ENCODE peak calls at places on chromosomes 6 and 20, in eight cellular contexts. R is fibroblast of lung, Q is PC-9, J is right atrium auricular region, M is H9, U is tibial nerve, V is spleen, B is transverse colon. Y is an unnamed sample.
A peak's percentile ranks its signal among the peaks of the same experiment; 100 is the strongest.

GRCh38 chr20:62269871-62270270 is 31.6 kb downstream of the OSBPL2 start:
- DNase-seq in R (no peak), Q (no peak), V (no peak), U (no peak), J (no peak), M (no peak), B (no peak), Y (no peak)

GRCh38 chr20:4592316-4593148 is 129.2 kb upstream of the PRND start:
- DNase-seq in B (peak; percentile 38), V (peak; percentile 84), U (no peak), Q (peak; percentile 67), J (no peak), M (peak; percentile 69), R (peak; percentile 31), Y (no peak)

GRCh38 chr6:134464690-134465411 is 146.9 kb upstream of the SGK1 start:
- DNase-seq in Q (peak; percentile 33), J (no peak), R (peak; percentile 97), U (no peak), V (no peak), M (no peak), B (no peak), Y (no peak)

GRCh38 chr20:48682529-48683385 is 145.0 kb downstream of the PREX1 start:
- DNase-seq in M (peak; percentile 76), Q (peak; percentile 75), V (peak; percentile 76), J (peak; percentile 79), R (peak; percentile 94), B (peak; percentile 89), U (peak; percentile 57), Y (peak; percentile 85)

GRCh38 chr6:73528897-73529296 is 8.1 kb upstream of the EEF1A1 start:
- DNase-seq in U (no peak), M (no peak), V (peak; percentile 9), B (no peak), R (no peak), J (peak; percentile 42), Q (no peak), Y (no peak)

GRCh38 chr20:10699941-10700340 is 26.1 kb upstream of the JAG1 start:
- DNase-seq in M (no peak), J (no peak), V (no peak), Q (no peak), U (no peak), R (no peak), B (peak; percentile 46), Y (no peak)

GRCh38 chr6:69937402-69938131 is 71.2 kb downstream of the COL19A1 start:
- DNase-seq in B (no peak), J (no peak), M (no peak), Q (no peak), R (no peak), V (no peak), U (no peak), Y (no peak)

GRCh38 chr20:1437222-1437904 is 29.3 kb downstream of the NSFL1C start:
- DNase-seq in U (peak; percentile 49), M (peak; percentile 79), J (peak; percentile 78), Q (peak; percentile 75), V (peak; percentile 95), R (peak; percentile 70), B (peak; percentile 80), Y (no peak)

GRCh38 chr6:37860226-37860839 is 40.8 kb downstream of the ZFAND3 start:
- DNase-seq in M (no peak), R (peak; percentile 49), Q (peak; percentile 12), U (peak; percentile 78), B (no peak), J (no peak), V (no peak), Y (no peak)

GRCh38 chr20:42641886-42642285 is 547.8 kb downstream of the PTPRT start:
- DNase-seq in U (no peak), B (no peak), Q (no peak), M (no peak), J (no peak), V (no peak), R (no peak), Y (no peak)

GRCh38 chr6:83872386-83873118 is 13.1 kb downstream of the CYB5R4 start:
- DNase-seq in V (no peak), Q (no peak), B (no peak), U (no peak), J (no peak), R (peak; percentile 23), M (no peak), Y (no peak)

GRCh38 chr6:158752613-158753012 is 66.6 kb downstream of the EZR start:
- DNase-seq in M (no peak), V (no peak), B (no peak), U (no peak), Q (no peak), R (peak; percentile 21), J (no peak), Y (no peak)

GRCh38 chr6:105278035-105278434 is 98.2 kb upstream of the POPDC3 start:
- DNase-seq in Q (no peak), V (no peak), B (no peak), U (no peak), M (no peak), R (no peak), J (no peak), Y (no peak)

GRCh38 chr6:26087284-26088115 is at the start of gene HFE:
- DNase-seq in M (peak; percentile 59), J (peak; percentile 64), R (peak; percentile 63), V (peak; percentile 87), U (peak; percentile 39), Q (peak; percentile 56), B (peak; percentile 57), Y (no peak)

GRCh38 chr6:156977527-156978291 is 200.5 kb downstream of the ARID1B start:
- DNase-seq in Q (no peak), V (no peak), M (no peak), B (no peak), J (no peak), U (peak; percentile 56), R (peak; percentile 53), Y (no peak)

GRCh38 chr6:19712012-19712688 is 125.0 kb upstream of the ID4 start:
- DNase-seq in V (no peak), U (no peak), M (peak; percentile 41), B (no peak), Q (no peak), J (no peak), R (no peak), Y (no peak)

GRCh38 chr20:34390769-34391447 is 27.8 kb downstream of the ITCH start:
- DNase-seq in B (peak; percentile 43), U (peak; percentile 9), J (peak; percentile 60), M (no peak), V (no peak), Q (peak; percentile 96), R (peak; percentile 90), Y (no peak)

GRCh38 chr20:34388678-34389077 is 25.6 kb downstream of the ITCH start:
- DNase-seq in U (no peak), B (no peak), J (no peak), Q (no peak), R (no peak), V (no peak), M (no peak), Y (no peak)

GRCh38 chr20:34388000-34388399 is 24.9 kb downstream of the ITCH start:
- DNase-seq in J (no peak), Q (no peak), V (no peak), U (no peak), M (no peak), B (no peak), R (no peak), Y (no peak)

GRCh38 chr20:34389206-34389953 is 26.3 kb downstream of the ITCH start:
- DNase-seq in R (peak; percentile 48), U (no peak), V (no peak), M (no peak), B (no peak), J (no peak), Q (peak; percentile 31), Y (no peak)

GRCh38 chr20:34385464-34385863 is 22.4 kb downstream of the ITCH start:
- DNase-seq in M (no peak), Q (no peak), R (no peak), J (no peak), V (no peak), U (no peak), B (no peak), Y (no peak)
- H3K27ac ChIP-seq in M (no peak overlapping the region), Q (peak overlapping the region; percentile 76), R (no peak overlapping the region), J (no peak overlapping the region), V (no peak overlapping the region), U (no peak overlapping the region), B (no peak overlapping the region), Y (no peak overlapping the region)

DNA sequence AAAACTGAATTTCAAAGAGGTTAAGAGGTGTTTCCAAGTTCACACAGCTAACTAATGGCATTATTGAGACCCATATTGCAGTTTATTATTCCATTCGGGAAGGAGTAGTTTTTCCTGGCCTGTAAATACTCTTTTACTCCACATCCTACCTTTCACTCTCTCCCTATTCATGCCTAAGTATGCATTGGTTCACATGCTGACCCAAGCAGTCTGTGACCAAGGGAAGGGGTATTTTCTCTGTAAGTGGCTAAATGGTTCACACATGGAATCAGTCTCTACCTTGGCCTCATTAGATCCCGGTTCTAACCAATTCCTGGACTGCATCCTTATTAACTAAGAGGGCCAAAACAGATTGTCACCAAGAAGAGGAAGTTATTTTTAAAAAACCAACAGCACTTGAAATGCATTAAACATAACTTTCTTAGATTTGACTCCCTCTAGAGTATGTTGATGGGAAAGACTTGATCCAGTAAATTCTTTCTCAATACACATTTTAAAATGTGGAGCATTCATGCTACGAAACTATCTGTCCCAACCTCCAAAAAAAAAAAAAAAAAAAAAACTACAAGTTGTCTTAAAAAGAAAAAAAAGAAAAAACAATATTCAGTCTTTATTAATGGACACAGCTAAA is 17.8 kb upstream of the RSPO3 start:
- DNase-seq in J (no peak), U (no peak), B (no peak), M (no peak), R (peak; percentile 10), Q (no peak), V (no peak), Y (no peak)
- TF ChIP-seq CTCF in J (no peak), U (no peak), B (peak; percentile 9), M (peak; percentile 55), R (peak; percentile 25), Q (peak; percentile 55), V (no peak), Y (no peak)

DNA sequence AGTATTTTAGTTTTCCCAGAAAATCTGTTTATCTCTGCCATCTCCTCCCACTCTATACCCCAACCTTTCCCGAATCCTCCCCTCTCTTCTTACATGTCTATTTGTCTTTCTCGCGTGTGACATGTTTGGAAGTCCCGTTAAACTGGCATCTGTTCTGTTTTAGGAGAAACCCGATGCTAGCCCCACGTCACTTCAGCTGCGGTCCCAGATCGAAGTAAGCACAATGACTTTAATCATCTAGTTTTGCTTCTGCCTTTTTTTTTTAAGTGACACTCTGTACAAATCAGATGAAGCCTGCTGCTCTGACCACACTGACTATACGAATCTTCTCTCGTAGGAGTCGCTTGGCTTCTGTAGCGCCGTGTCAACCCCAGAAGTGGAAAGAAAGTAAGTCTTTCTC is 97.4 kb downstream of the SASH1 start:
- DNase-seq in U (no peak), M (no peak), R (no peak), Q (no peak), J (no peak), B (no peak), V (no peak), Y (no peak)
- H3K27ac ChIP-seq in U (no peak overlapping the region), M (no peak overlapping the region), R (no peak overlapping the region), Q (no peak overlapping the region), J (peak overlapping the region; percentile 70), B (no peak overlapping the region), V (peak overlapping the region; percentile 58), Y (no peak overlapping the region)

GRCh38 chr20:20864346-20865096 is 152.1 kb upstream of the RALGAPA2 start:
- DNase-seq in V (no peak), R (no peak), B (no peak), Q (no peak), U (no peak), J (no peak), M (no peak), Y (no peak)
- TF ChIP-seq CTCF in V (no peak), R (no peak), B (peak; percentile 12), Q (peak; percentile 32), U (no peak), J (no peak), M (peak; percentile 73), Y (no peak)

Y was measured in coronary artery.